ENCODE peak calls at places on chromosomes 3 and 15, in five cellular contexts. V is GM12878, U is HepG2, Z is K562, S is WTC11. R is an unnamed sample.

GRCh38 chr3:179146911-179147570 is 1.1 kb upstream of the PIK3CA start:
- DNase-seq in V (peak; percentile 42), U (peak; percentile 74), S (no peak), Z (peak; percentile 56), R (no peak)

GRCh38 chr15:98776607-98777281 is 128.4 kb downstream of the IGF1R start:
- DNase-seq in Z (peak; percentile 31), U (peak; percentile 78), V (peak; percentile 67), S (no peak), R (no peak)

GRCh38 chr15:74780983-74781672 is 752 bp upstream of the CSK start:
- DNase-seq in U (no peak), V (no peak), S (no peak), Z (no peak), R (no peak)

GRCh38 chr3:194294888-194295214 is 56.3 kb downstream of the CPN2 start:
- DNase-seq in Z (no peak), U (no peak), S (peak; percentile 21), V (no peak), R (no peak)

GRCh38 chr15:80121546-80121945 is 31.3 kb upstream of the FAH start:
- DNase-seq in V (no peak), U (no peak), Z (no peak), S (no peak), R (no peak)

GRCh38 chr3:52428151-52429005 is 16.5 kb downstream of the SEMA3G start:
- DNase-seq in Z (no peak), S (peak; percentile 38), U (peak; percentile 76), V (no peak), R (no peak)

GRCh38 chr3:99505646-99506269 is 132.6 kb upstream of the COL8A1 start:
- DNase-seq in S (no peak), Z (no peak), U (no peak), V (peak; percentile 91), R (no peak)

GRCh38 chr15:29612096-29612495 is 210.2 kb downstream of the TJP1 start:
- DNase-seq in S (no peak), U (no peak), V (no peak), Z (no peak), R (peak; percentile 33)

GRCh38 chr3:158802399-158803023 is 657 bp downstream of the MFSD1 start:
- DNase-seq in Z (no peak), U (no peak), S (no peak), V (no peak), R (no peak)

GRCh38 chr15:60649845-60650548 is 171.1 kb upstream of the ICE2 start:
- DNase-seq in V (peak; percentile 57), Z (no peak), S (peak; percentile 59), U (peak; percentile 41), R (no peak)

GRCh38 chr15:92571824-92572223 is 83.8 kb downstream of the FAM174B start:
- DNase-seq in S (no peak), Z (no peak), V (no peak), U (no peak), R (no peak)

GRCh38 chr3:45948409-45948808 is 5.1 kb downstream of the CXCR6 start:
- DNase-seq in Z (no peak), U (no peak), S (no peak), V (no peak), R (no peak)

GRCh38 chr3:19917167-19917566 is 16.9 kb downstream of the EFHB start:
- DNase-seq in Z (no peak), S (no peak), V (no peak), U (no peak), R (no peak)

GRCh38 chr15:27479232-27480140 is 508.5 kb downstream of the GABRG3 start:
- DNase-seq in Z (no peak), S (no peak), U (no peak), V (no peak), R (no peak)

GRCh38 chr3:30628931-30629590 is 22.7 kb downstream of the TGFBR2 start:
- DNase-seq in S (no peak), V (no peak), U (no peak), Z (no peak), R (no peak)
- TF ChIP-seq ATF2 in S (no peak), V (no peak), U (no peak), Z (no peak), R (no peak)

GRCh38 chr3:72227536-72228070 is 442.7 kb upstream of the PROK2 start:
- DNase-seq in V (no peak), U (no peak), S (no peak), Z (no peak), R (no peak)
- TF ChIP-seq ATF2 in V (no peak), U (no peak), S (no peak), Z (no peak), R (no peak)

GRCh38 chr3:13092621-13093339 is 19.6 kb upstream of the IQSEC1 start:
- DNase-seq in S (no peak), V (no peak), U (no peak), Z (no peak), R (no peak)
- TF ChIP-seq ATF2 in S (no peak), V (no peak), U (no peak), Z (no peak), R (no peak)

GRCh38 chr3:196207159-196207832 is 3.9 kb downstream of the ZDHHC19 start:
- DNase-seq in V (no peak), U (no peak), S (no peak), Z (peak; percentile 96), R (no peak)

GRCh38 chr3:196198771-196199753 is 12.1 kb downstream of the ZDHHC19 start:
- DNase-seq in U (peak; percentile 26), V (no peak), S (no peak), Z (no peak), R (no peak)

GRCh38 chr3:196198081-196198675 is 13.0 kb downstream of the ZDHHC19 start:
- DNase-seq in U (no peak), Z (no peak), V (no peak), S (no peak), R (no peak)

GRCh38 chr3:196203833-196204232 is 7.4 kb downstream of the ZDHHC19 start:
- DNase-seq in U (no peak), Z (no peak), S (no peak), V (no peak), R (no peak)

DNA sequence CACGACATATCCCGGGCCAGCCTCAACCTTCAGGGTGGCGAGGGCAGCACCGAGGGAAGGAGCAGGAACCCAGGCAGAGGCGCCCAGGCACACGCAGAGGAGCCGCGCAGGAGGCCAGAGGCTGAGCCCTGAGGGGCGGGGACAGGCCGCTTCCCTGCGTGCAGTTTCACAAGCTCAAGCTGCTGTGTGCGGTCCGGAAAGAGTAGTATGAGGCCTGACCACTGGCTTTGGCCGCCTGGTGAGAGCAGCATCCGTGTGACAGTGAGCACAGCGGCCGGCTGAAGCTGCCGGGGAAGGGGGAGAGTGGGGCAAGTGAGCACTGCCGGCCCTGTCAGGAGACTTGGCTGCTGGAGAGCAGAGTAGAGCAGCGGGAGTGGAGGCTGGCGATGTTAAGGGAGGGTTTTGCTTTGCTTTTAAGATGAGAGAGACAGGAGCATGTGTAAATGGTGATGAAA is 8.7 kb downstream of the ZDHHC19 start:
- DNase-seq in Z (no peak), S (no peak), V (no peak), U (peak; percentile 46), R (no peak)
- TF ChIP-seq ATF2 in Z (no peak), S (no peak), V (no peak), U (no peak), R (no peak)

GRCh38 chr3:89787995-89788394 is 680.6 kb downstream of the EPHA3 start:
- DNase-seq in Z (no peak), V (no peak), S (no peak), U (no peak), R (no peak)
- TF ChIP-seq ATF2 in Z (no peak), V (no peak), S (no peak), U (no peak), R (no peak)

DNA sequence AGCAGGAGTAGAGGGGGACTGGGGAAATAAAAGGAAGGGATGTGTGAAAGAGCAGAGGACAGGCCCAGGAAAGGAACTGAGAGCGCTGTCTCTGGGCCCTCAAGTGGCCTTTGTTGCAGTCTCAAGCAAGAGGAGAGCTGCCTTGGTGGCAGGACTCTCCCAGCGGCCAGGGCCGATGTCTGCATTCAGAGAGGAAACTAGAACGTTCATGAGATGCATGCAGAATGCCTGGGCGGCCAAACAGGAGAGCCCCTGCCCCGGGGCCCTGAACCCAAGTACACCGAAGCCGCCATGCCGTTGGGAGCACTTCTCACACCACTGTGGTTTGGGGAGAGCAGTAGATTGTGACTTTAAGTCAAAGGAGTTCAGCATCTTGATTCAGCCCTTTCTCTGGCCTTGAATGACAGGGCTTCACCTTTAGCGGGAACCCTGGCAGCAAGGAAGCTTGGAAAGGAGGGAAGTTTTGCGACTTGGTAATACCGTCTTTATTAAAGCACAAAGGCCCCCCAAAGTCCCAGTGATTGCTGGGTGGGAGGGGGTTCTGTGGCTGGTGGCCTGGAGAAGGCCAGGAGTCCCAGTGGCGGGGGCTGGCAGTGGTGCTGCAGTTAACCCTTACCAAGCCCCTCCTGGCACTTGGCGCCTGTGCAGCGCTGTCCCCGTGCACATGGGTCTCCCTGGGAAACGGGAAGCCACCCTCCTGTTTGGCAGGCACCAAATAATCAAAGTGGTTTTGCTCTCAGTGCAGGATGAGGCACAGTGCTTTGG is 36.2 kb downstream of the SLC6A11 start:
- DNase-seq in V (no peak), S (no peak), Z (no peak), U (no peak), R (no peak)
- TF ChIP-seq ATF2 in V (no peak), S (no peak), Z (no peak), U (no peak), R (no peak)

R was measured in H1.